ENCODE peak calls at places on chromosome 7, in seven cellular contexts. T, M, I, L, P, C and F are unnamed samples. For H3K36me3, the result is how much of the 10 kb centered on the place peaks cover.

GRCh38 chr7:156474241-156474743 is 166.3 kb upstream of the RNF32 start:
- DNase-seq in C (no peak), L (no peak), P (no peak), M (no peak), T (no peak), I (no peak), F (no peak)

GRCh38 chr7:138663741-138664710 is 37.1 kb downstream of the SVOPL start:
- DNase-seq in P (no peak), M (no peak), C (peak), I (no peak), T (no peak), L (no peak), F (peak)

GRCh38 chr7:99375070-99375807 is 709 bp downstream of the ARPC1B start:
- DNase-seq in I (no peak), P (peak), C (peak), L (peak), M (peak), T (peak), F (peak)

GRCh38 chr7:91789558-91789957 is 90.9 kb downstream of the MTERF1 start:
- DNase-seq in L (no peak), C (no peak), I (no peak), T (no peak), M (no peak), P (no peak), F (no peak)

GRCh38 chr7:55065511-55066229 is 46.9 kb downstream of the EGFR start:
- DNase-seq in M (no peak), C (no peak), L (no peak), T (peak), P (no peak), I (no peak), F (no peak)

GRCh38 chr7:26440253-26440992 is 148.8 kb downstream of the SNX10 start:
- DNase-seq in M (no peak), P (no peak), C (no peak), L (no peak), T (no peak), I (no peak), F (no peak)

GRCh38 chr7:148262721-148263229 is 327.8 kb upstream of the C7orf33 start:
- DNase-seq in C (peak), T (peak), I (peak), P (peak), L (peak), M (peak), F (peak)

GRCh38 chr7:92888-93672 is 99.3 kb upstream of the FAM20C start:
- DNase-seq in P (no peak), I (no peak), T (no peak), C (no peak), L (no peak), M (no peak), F (no peak)

GRCh38 chr7:128240696-128241386 is at the start of gene LEP:
- DNase-seq in T (no peak), L (no peak), P (no peak), M (peak), I (no peak), C (no peak), F (no peak)

GRCh38 chr7:114711244-114711643 is 210.7 kb upstream of the MDFIC start:
- DNase-seq in I (no peak), C (no peak), P (no peak), T (no peak), M (no peak), L (no peak), F (no peak)

GRCh38 chr7:124784879-124785818 is 19.6 kb upstream of the GPR37 start:
- DNase-seq in C (no peak), M (no peak), T (peak), I (no peak), P (peak), L (no peak), F (no peak)

GRCh38 chr7:150934045-150934766 is 43.9 kb downstream of the KCNH2 start:
- DNase-seq in L (no peak), T (no peak), P (no peak), M (peak), I (no peak), C (no peak), F (no peak)

GRCh38 chr7:152136623-152137022 is 111.1 kb downstream of the GALNT11 start:
- DNase-seq in C (no peak), L (no peak), P (no peak), M (no peak), T (peak), I (no peak), F (no peak)

GRCh38 chr7:35975851-35976454 is 175.1 kb downstream of the SEPTIN7 start:
- DNase-seq in L (no peak), T (peak), C (no peak), M (no peak), P (no peak), I (no peak), F (peak)

GRCh38 chr7:141024668-141025067 is 9.9 kb upstream of the MRPS33 start:
- DNase-seq in C (no peak), L (no peak), T (no peak), M (no peak), P (no peak), I (no peak), F (no peak)

GRCh38 chr7:141028767-141029166 is 14.0 kb upstream of the MRPS33 start:
- DNase-seq in P (no peak), M (no peak), C (no peak), T (no peak), L (no peak), I (no peak), F (no peak)

GRCh38 chr7:141023305-141023704 is 8.6 kb upstream of the MRPS33 start:
- DNase-seq in M (no peak), I (no peak), L (no peak), P (no peak), T (no peak), C (no peak), F (no peak)

GRCh38 chr7:141027043-141027442 is 12.3 kb upstream of the MRPS33 start:
- DNase-seq in T (no peak), P (no peak), C (no peak), I (no peak), L (no peak), M (no peak), F (no peak)
- TF ChIP-seq CTCF in T (no peak), P (no peak), C (no peak), I (no peak), L (no peak), M (no peak), F (no peak)

GRCh38 chr7:87253589-87254087 is 34.1 kb upstream of the TMEM243 start:
- DNase-seq in C (no peak), T (no peak), P (no peak), M (no peak), I (no peak), L (no peak), F (no peak)
- H3K36me3 ChIP-seq in C (under half), T (under half), P (under half), M (under half), I (under half), L (under half), F (under half)

GRCh38 chr7:32900415-32900814 is 8.9 kb upstream of the KBTBD2 start:
- DNase-seq in T (no peak), M (no peak), P (no peak), C (no peak), I (no peak), L (no peak), F (no peak)

GRCh38 chr7:32910195-32910594 is 18.6 kb upstream of the KBTBD2 start:
- DNase-seq in P (no peak), M (no peak), I (no peak), T (no peak), C (no peak), L (no peak), F (no peak)

GRCh38 chr7:32901629-32902028 is 10.1 kb upstream of the KBTBD2 start:
- DNase-seq in P (no peak), C (no peak), L (no peak), T (no peak), M (no peak), I (no peak), F (no peak)

GRCh38 chr7:32905175-32905662 is 13.7 kb upstream of the KBTBD2 start:
- DNase-seq in C (peak), M (no peak), L (no peak), T (peak), P (peak), I (no peak), F (peak)
- TF ChIP-seq CTCF in C (no peak), M (no peak), L (no peak), T (no peak), P (no peak), I (no peak), F (no peak)

GRCh38 chr7:50369408-50370026 is 65.0 kb downstream of the IKZF1 start:
- DNase-seq in L (no peak), I (no peak), T (no peak), P (no peak), M (no peak), C (no peak), F (no peak)

GRCh38 chr7:50370884-50371283 is 66.4 kb downstream of the IKZF1 start:
- DNase-seq in M (no peak), C (no peak), L (no peak), P (no peak), T (no peak), I (no peak), F (no peak)

GRCh38 chr7:50376056-50376455 is 71.5 kb downstream of the IKZF1 start:
- DNase-seq in L (no peak), T (no peak), I (no peak), M (no peak), C (no peak), P (no peak), F (no peak)

GRCh38 chr7:50371551-50372021 is 67.1 kb downstream of the IKZF1 start:
- DNase-seq in L (no peak), T (no peak), C (no peak), I (no peak), M (no peak), P (no peak), F (no peak)

GRCh38 chr7:50372921-50373320 is 68.4 kb downstream of the IKZF1 start:
- DNase-seq in T (no peak), M (no peak), L (no peak), C (no peak), I (no peak), P (no peak), F (no peak)
- H3K36me3 ChIP-seq in T (under half), M (under half), L (under half), C (under half), I (under half), P (under half), F (under half)

DNA sequence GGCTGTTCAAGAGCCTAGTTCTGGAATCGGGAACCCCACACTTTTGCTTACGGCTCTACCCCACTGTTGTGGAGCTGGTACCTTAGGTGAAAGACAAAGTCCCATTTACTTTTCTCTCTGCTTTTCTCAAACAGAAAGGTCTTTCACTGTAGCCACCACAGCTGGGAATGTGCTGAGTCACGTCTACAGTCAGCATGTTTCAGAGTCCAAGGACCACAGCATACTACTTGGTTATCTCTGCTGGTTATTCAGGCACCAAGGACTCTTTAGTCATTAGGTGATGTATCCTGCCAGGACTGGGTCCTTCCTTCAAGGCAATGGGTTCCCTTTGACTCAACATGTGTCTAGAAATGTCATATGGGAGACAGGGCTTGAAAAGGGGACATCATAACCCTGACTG is 266.8 kb upstream of the STEAP1 start:
- DNase-seq in M (no peak), L (no peak), C (no peak), P (no peak), T (no peak), I (no peak), F (no peak)
- TF ChIP-seq CTCF in M (no peak), L (no peak), C (no peak), P (no peak), T (no peak), I (no peak), F (no peak)